ENCODE peak calls at places on chromosomes 4 and X, in four cellular contexts. Z is aorta; A is CD8-positive, alpha-beta memory T cell; M is CD4-positive, alpha-beta T cell. Y is an unnamed sample.

GRCh38 chr4:103786014-103786413 is 66.2 kb upstream of the TACR3 start:
- DNase-seq in Z (no peak), A (no peak), M (no peak), Y (no peak)

GRCh38 chrX:153934473-153935325 is at the start of gene NAA10:
- DNase-seq in Z (peak; percentile 81), M (no peak), A (peak; percentile 57), Y (peak; percentile 38)

GRCh38 chr4:24470681-24471622 is 113.4 kb downstream of the DHX15 start:
- DNase-seq in A (no peak), Z (peak; percentile 52), M (no peak), Y (no peak)

GRCh38 chr4:111398906-111399330 is 746.3 kb upstream of the FAM241A start:
- DNase-seq in Z (no peak), M (no peak), A (no peak), Y (peak; percentile 10)

GRCh38 chr4:5979981-5980380 is 38.2 kb downstream of the C4orf50 start:
- DNase-seq in A (no peak), Z (no peak), M (no peak), Y (no peak)

GRCh38 chr4:4491396-4491893 is 50.4 kb downstream of the STX18 start:
- DNase-seq in A (no peak), Z (no peak), M (no peak), Y (no peak)

GRCh38 chrX:10310502-10310901 is 153.7 kb downstream of the CLCN4 start:
- DNase-seq in A (no peak), M (no peak), Z (no peak), Y (no peak)

GRCh38 chrX:18964026-18964425 is 19.9 kb downstream of the PHKA2 start:
- DNase-seq in M (no peak), Z (no peak), A (no peak), Y (no peak)

GRCh38 chr4:137923494-137923893 is 318.7 kb downstream of the SLC7A11 start:
- DNase-seq in A (no peak), M (no peak), Z (no peak), Y (no peak)

GRCh38 chr4:113888006-113888405 is 91.4 kb downstream of the ARSJ start:
- DNase-seq in Z (no peak), A (no peak), M (no peak), Y (no peak)

GRCh38 chrX:19347916-19348315 is 4.2 kb downstream of the PDHA1 start:
- DNase-seq in A (no peak), M (no peak), Z (no peak), Y (no peak)

GRCh38 chr4:152679414-152680281 is at the start of gene TMEM154:
- DNase-seq in A (peak; percentile 55), M (peak; percentile 57), Z (peak; percentile 73), Y (peak; percentile 10)

GRCh38 chr4:2135083-2135482 is 76.0 kb downstream of the NAT8L start:
- DNase-seq in A (no peak), Z (no peak), M (no peak), Y (no peak)

GRCh38 chrX:98405376-98405775 is 1521.7 kb downstream of the RPA4 start:
- DNase-seq in M (no peak), Z (no peak), A (no peak), Y (no peak)

GRCh38 chr4:75950416-75950815 is 9.6 kb upstream of the NAAA start:
- DNase-seq in A (no peak), Z (no peak), M (no peak), Y (no peak)

GRCh38 chr4:22099896-22100295 is 151.3 kb upstream of the KCNIP4 start:
- DNase-seq in Z (no peak), M (no peak), A (no peak), Y (no peak)

GRCh38 chr4:186932631-186933150 is 209.0 kb upstream of the FAT1 start:
- DNase-seq in M (no peak), A (no peak), Z (no peak), Y (no peak)

GRCh38 chr4:142563682-142564291 is 282.3 kb downstream of the INPP4B start:
- DNase-seq in M (no peak), Z (no peak), A (no peak), Y (no peak)

GRCh38 chr4:183966371-183966770 is 61.3 kb downstream of the STOX2 start:
- DNase-seq in M (no peak), Z (no peak), A (no peak), Y (no peak)

GRCh38 chr4:89298160-89298559 is 9.4 kb downstream of the GPRIN3 start:
- DNase-seq in Z (no peak), M (peak; percentile 40), A (peak; percentile 55), Y (no peak)

GRCh38 chr4:109315818-109316217 is 13.4 kb upstream of the COL25A1 start:
- DNase-seq in M (no peak), Z (no peak), A (no peak), Y (no peak)

GRCh38 chrX:153474718-153475117 is 4.3 kb upstream of the HAUS7 start:
- DNase-seq in A (peak; percentile 41), Z (peak; percentile 92), M (peak; percentile 25), Y (no peak)

GRCh38 chr4:99076292-99076976 is 12.2 kb downstream of the ADH5 start:
- DNase-seq in A (no peak), Z (no peak), M (no peak), Y (no peak)

GRCh38 chrX:42536286-42536685 is 241.7 kb downstream of the PPP1R2C start:
- DNase-seq in A (no peak), M (no peak), Z (no peak), Y (no peak)

GRCh38 chr4:128782076-128782715 is 27.3 kb upstream of the JADE1 start:
- DNase-seq in Z (no peak), A (peak; percentile 41), M (peak; percentile 38), Y (no peak)

GRCh38 chrX:75096331-75096730 is 59.8 kb downstream of the ABCB7 start:
- DNase-seq in A (no peak), Z (no peak), M (no peak), Y (no peak)

GRCh38 chr4:42568610-42569207 is 88.2 kb downstream of the ATP8A1 start:
- DNase-seq in A (peak; percentile 51), Z (no peak), M (peak; percentile 58), Y (peak; percentile 49)

GRCh38 chr4:48604527-48604926 is 114.5 kb downstream of the ZAR1 start:
- DNase-seq in Z (no peak), M (no peak), A (no peak), Y (no peak)

GRCh38 chr4:165751882-165752281 is 121.2 kb upstream of the TLL1 start:
- DNase-seq in Z (no peak), M (no peak), A (no peak), Y (no peak)

GRCh38 chrX:76172325-76172887 is 456 bp upstream of the PBDC1 start:
- DNase-seq in Z (no peak), M (no peak), A (no peak), Y (no peak)

GRCh38 chr4:54660145-54660535 is 2.4 kb downstream of the KIT start:
- DNase-seq in Z (no peak), M (no peak), A (no peak), Y (no peak)

GRCh38 chrX:30301977-30302376 is 7.2 kb downstream of the NR0B1 start:
- DNase-seq in A (no peak), M (no peak), Z (no peak), Y (no peak)

GRCh38 chr4:22500831-22501714 is 14.8 kb downstream of the ADGRA3 start:
- DNase-seq in M (no peak), A (no peak), Z (no peak), Y (no peak)

GRCh38 chr4:10032625-10033024 is 11.3 kb upstream of the SLC2A9 start:
- DNase-seq in Z (no peak), M (no peak), A (no peak), Y (no peak)

GRCh38 chr4:10030946-10031662 is 9.8 kb upstream of the SLC2A9 start:
- DNase-seq in A (no peak), M (no peak), Z (no peak), Y (no peak)

GRCh38 chr4:10034136-10034535 is 12.8 kb upstream of the SLC2A9 start:
- DNase-seq in Z (no peak), A (no peak), M (no peak), Y (no peak)

GRCh38 chr4:10033191-10033881 is 12.0 kb upstream of the SLC2A9 start:
- DNase-seq in Z (no peak), M (no peak), A (no peak), Y (no peak)

GRCh38 chr4:10031663-10032590 is 10.6 kb upstream of the SLC2A9 start:
- DNase-seq in Z (no peak), A (no peak), M (no peak), Y (no peak)
- H3K27ac ChIP-seq in Z (no peak overlapping the region), A (no peak overlapping the region), M (no peak overlapping the region), Y (no peak overlapping the region)

DNA sequence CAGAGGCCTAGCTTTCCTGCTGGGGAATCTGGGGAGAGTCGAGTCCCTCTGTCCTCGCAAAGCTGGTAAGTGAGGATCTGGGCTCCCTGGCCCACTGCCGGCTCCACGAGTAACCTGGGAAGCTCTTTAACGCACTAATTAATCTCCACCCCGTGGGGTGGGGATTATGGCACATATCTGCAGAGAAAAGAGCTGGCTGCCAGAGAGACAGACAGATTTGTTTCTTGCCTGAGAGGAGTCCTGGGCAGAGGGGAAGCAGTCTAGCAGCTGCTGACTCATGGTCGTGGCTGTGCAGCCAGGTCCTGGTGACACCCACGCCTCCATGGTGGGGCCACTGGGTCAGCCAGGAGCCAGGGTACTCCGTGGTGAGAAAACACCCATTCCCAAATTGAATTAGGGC is 14.0 kb downstream of the SORCS2 start:
- DNase-seq in M (no peak), Z (peak; percentile 80), A (no peak), Y (no peak)
- H3K27ac ChIP-seq in M (no peak overlapping the region), Z (no peak overlapping the region), A (no peak overlapping the region), Y (peak overlapping the region; percentile 8)

DNA sequence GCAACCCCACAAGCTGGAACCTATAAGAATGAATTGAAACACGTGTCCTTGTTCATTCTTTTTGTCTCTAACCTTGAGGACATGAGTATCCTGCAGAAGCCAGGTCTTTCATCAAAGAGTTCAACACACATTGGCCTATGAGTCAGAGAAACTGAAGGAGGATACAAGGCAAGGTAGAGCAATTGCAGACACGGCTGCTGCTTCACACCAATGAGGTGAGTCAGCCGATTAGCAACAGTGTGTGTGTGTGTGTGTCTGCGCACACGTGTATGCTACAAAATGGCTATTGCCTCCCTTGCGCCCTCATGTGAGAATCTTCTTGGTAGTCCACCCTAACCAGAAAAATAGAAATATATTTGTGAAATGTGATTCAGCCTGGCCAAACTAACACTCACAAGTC is 1477.7 kb upstream of the IGFBP7 start:
- DNase-seq in M (no peak), A (no peak), Z (no peak), Y (no peak)
- H3K27ac ChIP-seq in M (no peak overlapping the region), A (no peak overlapping the region), Z (no peak overlapping the region), Y (no peak overlapping the region)

GRCh38 chrX:23901805-23902204 is 5.9 kb downstream of the APOO start:
- DNase-seq in M (peak; percentile 11), Z (no peak), A (peak; percentile 1), Y (peak; percentile 7)

GRCh38 chrX:23901065-23901464 is 6.7 kb downstream of the APOO start:
- DNase-seq in M (no peak), A (no peak), Z (no peak), Y (no peak)

GRCh38 chrX:23900220-23900797 is 7.4 kb downstream of the APOO start:
- DNase-seq in Z (no peak), M (no peak), A (no peak), Y (no peak)

GRCh38 chrX:23904096-23904495 is 3.6 kb downstream of the APOO start:
- DNase-seq in M (no peak), Z (no peak), A (no peak), Y (no peak)

DNA sequence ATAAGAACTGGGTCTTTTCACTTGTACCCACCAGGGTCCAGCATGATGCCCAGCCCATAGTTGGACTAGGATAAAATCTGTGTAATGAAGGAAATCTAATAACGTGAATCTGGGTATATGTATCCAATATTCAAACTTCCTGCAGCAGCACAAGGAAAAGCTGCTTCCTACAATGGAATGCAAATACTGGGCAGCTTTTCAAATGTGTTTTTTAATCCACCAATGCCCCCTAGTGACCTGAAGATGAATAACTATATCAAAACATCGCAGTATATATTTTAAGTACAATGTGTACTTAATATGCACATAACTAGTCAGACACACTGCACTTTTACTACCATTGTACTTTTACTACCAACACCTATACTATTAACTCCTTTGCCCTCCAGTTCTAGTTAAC is 5.3 kb downstream of the APOO start:
- DNase-seq in M (no peak), A (no peak), Z (no peak), Y (no peak)
- H3K27ac ChIP-seq in M (no peak overlapping the region), A (no peak overlapping the region), Z (no peak overlapping the region), Y (peak overlapping the region; percentile 9)